ENCODE peak calls at places on chromosomes 1 and 21, in five cellular contexts. R, P, U, Z and C are unnamed samples.

GRCh38 chr1:167713330-167714081 is 8.3 kb upstream of the MPZL1 start:
- DNase-seq in P (no peak), R (no peak), U (peak; percentile 43), Z (peak; percentile 48), C (no peak)

GRCh38 chr1:9111957-9112356 is 16.9 kb downstream of the GPR157 start:
- DNase-seq in Z (no peak), P (no peak), U (no peak), R (no peak), C (no peak)

GRCh38 chr1:45012639-45013278 is 705 bp downstream of the UROD start:
- DNase-seq in Z (peak; percentile 74), U (peak; percentile 65), R (no peak), P (peak; percentile 82), C (peak; percentile 51)

GRCh38 chr1:84598418-84598817 is 24.2 kb upstream of the CTBS start:
- DNase-seq in R (no peak), U (peak; percentile 81), Z (no peak), P (no peak), C (no peak)

GRCh38 chr1:204342310-204342709 is 17.4 kb downstream of the PLEKHA6 start:
- DNase-seq in Z (no peak), R (no peak), U (no peak), P (no peak), C (no peak)

GRCh38 chr21:34813266-34813886 is 144.6 kb downstream of the CLIC6 start:
- DNase-seq in R (no peak), P (no peak), Z (no peak), U (peak; percentile 84), C (no peak)

GRCh38 chr1:90835172-90835660 is 118.1 kb upstream of the BARHL2 start:
- DNase-seq in Z (no peak), R (no peak), U (no peak), P (no peak), C (no peak)

GRCh38 chr1:11728126-11728806 is 7.7 kb upstream of the AGTRAP start:
- DNase-seq in Z (no peak), U (no peak), R (no peak), P (no peak), C (no peak)

GRCh38 chr1:153728305-153729066 is 636 bp downstream of the INTS3 start:
- DNase-seq in P (peak; percentile 44), Z (peak; percentile 76), U (peak; percentile 56), R (peak; percentile 11), C (no peak)

GRCh38 chr1:2311184-2312032 is 79.9 kb downstream of the MORN1 start:
- DNase-seq in U (peak; percentile 57), P (peak; percentile 60), R (peak; percentile 52), Z (peak; percentile 77), C (no peak)

GRCh38 chr21:41228006-41228370 is 60.0 kb downstream of the BACE2 start:
- DNase-seq in R (no peak), U (no peak), P (no peak), Z (no peak), C (no peak)

GRCh38 chr1:97505816-97506215 is 415.0 kb downstream of the DPYD start:
- DNase-seq in U (no peak), R (no peak), Z (no peak), P (no peak), C (no peak)

GRCh38 chr1:233635765-233636502 is 22.0 kb downstream of the KCNK1 start:
- DNase-seq in U (peak; percentile 76), P (no peak), Z (no peak), R (no peak), C (no peak)

GRCh38 chr1:185441608-185442007 is 124.6 kb upstream of the IVNS1ABP start:
- DNase-seq in P (no peak), R (no peak), U (peak; percentile 97), Z (no peak), C (no peak)

GRCh38 chr1:164092603-164093353 is 466.2 kb upstream of the PBX1 start:
- DNase-seq in R (no peak), P (no peak), Z (no peak), U (no peak), C (no peak)

GRCh38 chr1:13483946-13484345 is 29.9 kb downstream of the LRRC38 start:
- DNase-seq in P (no peak), U (no peak), R (no peak), Z (no peak), C (no peak)

GRCh38 chr1:118984086-118984989 is 3.8 kb downstream of the TBX15 start:
- DNase-seq in P (peak; percentile 21), R (no peak), U (no peak), Z (no peak), C (no peak)

GRCh38 chr1:228034954-228035837 is 28.4 kb downstream of the WNT3A start:
- DNase-seq in P (no peak), Z (no peak), U (no peak), R (no peak), C (no peak)

GRCh38 chr1:157170677-157171515 is 32.7 kb upstream of the ETV3 start:
- DNase-seq in P (no peak), Z (no peak), U (no peak), R (no peak), C (peak; percentile 30)

GRCh38 chr1:164914208-164914607 is 355.2 kb downstream of the PBX1 start:
- DNase-seq in Z (no peak), R (no peak), U (peak; percentile 33), P (no peak), C (no peak)

GRCh38 chr1:25477448-25478034 is 46.8 kb downstream of the MACO1 start:
- DNase-seq in P (no peak), R (no peak), U (peak; percentile 32), Z (no peak), C (no peak)

GRCh38 chr1:156667610-156667967 is 9.6 kb downstream of the NES start:
- DNase-seq in U (peak; percentile 21), Z (peak; percentile 45), R (no peak), P (no peak), C (no peak)

DNA sequence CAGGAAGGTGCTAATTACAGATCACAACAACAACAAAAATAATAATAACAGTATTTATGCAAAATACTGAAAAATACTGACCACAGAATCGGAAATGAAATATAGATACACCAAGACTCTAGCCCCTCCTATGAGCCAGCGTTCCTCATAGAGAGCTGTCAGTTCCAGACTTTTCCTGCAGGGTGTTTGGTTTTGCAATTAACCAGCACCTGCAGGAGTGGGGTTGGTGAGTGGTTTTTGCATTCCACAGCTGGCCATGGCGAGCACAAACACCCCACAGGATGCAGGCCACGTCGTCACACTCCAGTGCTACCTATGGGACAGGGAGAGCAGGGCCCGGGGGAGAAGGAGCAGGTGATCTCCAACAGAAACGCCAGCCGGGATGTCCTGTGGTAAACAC is 94.1 kb downstream of the ERG start:
- DNase-seq in P (no peak), U (no peak), R (no peak), Z (no peak), C (no peak)
- TF ChIP-seq CTCF in P (no peak), U (no peak), R (no peak), Z (no peak), C (no peak)

GRCh38 chr1:207813946-207814345 is 62.1 kb downstream of the CD46 start:
- DNase-seq in Z (no peak), U (no peak), R (no peak), P (no peak), C (no peak)
- TF ChIP-seq CTCF in Z (no peak), U (no peak), R (no peak), P (no peak), C (no peak)

DNA sequence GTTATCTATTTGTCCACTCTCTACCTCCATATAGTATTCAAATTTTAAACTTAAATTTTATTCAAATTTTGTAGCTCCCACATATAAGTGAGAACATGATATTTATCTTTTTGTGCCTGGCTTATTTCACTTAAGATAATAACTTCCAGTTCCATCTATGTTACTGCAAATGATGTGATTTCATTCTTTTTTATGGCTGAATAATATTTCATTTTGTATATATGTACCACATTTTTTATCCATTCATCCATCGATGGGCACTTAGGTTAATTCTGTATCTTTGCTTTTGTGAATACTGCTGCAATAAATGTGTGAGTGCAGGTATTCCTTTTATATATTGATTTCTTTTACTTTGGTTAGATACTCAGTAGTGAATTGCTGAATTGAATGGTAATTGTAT is 2.1 kb downstream of the DNAH14 start:
- DNase-seq in Z (no peak), R (no peak), U (no peak), P (no peak), C (no peak)
- TF ChIP-seq CTCF in Z (no peak), R (no peak), U (no peak), P (no peak), C (no peak)

GRCh38 chr1:160837558-160838205 is 25.0 kb downstream of the CD244 start:
- DNase-seq in U (peak; percentile 15), P (peak; percentile 40), Z (peak; percentile 25), R (peak; percentile 70), C (no peak)
- TF ChIP-seq CTCF in U (no peak), P (no peak), Z (no peak), R (peak; percentile 27), C (no peak)

GRCh38 chr21:36385233-36385908 is at the start of gene CHAF1B:
- DNase-seq in U (peak; percentile 48), P (peak; percentile 81), R (peak; percentile 62), Z (peak; percentile 88), C (peak; percentile 51)
- TF ChIP-seq CTCF in U (no peak), P (no peak), R (no peak), Z (no peak), C (no peak)

GRCh38 chr1:182003953-182004586 is 57.4 kb downstream of the ZNF648 start:
- DNase-seq in U (no peak), P (peak; percentile 51), R (no peak), Z (no peak), C (no peak)
- TF ChIP-seq CTCF in U (no peak), P (no peak), R (no peak), Z (no peak), C (no peak)

DNA sequence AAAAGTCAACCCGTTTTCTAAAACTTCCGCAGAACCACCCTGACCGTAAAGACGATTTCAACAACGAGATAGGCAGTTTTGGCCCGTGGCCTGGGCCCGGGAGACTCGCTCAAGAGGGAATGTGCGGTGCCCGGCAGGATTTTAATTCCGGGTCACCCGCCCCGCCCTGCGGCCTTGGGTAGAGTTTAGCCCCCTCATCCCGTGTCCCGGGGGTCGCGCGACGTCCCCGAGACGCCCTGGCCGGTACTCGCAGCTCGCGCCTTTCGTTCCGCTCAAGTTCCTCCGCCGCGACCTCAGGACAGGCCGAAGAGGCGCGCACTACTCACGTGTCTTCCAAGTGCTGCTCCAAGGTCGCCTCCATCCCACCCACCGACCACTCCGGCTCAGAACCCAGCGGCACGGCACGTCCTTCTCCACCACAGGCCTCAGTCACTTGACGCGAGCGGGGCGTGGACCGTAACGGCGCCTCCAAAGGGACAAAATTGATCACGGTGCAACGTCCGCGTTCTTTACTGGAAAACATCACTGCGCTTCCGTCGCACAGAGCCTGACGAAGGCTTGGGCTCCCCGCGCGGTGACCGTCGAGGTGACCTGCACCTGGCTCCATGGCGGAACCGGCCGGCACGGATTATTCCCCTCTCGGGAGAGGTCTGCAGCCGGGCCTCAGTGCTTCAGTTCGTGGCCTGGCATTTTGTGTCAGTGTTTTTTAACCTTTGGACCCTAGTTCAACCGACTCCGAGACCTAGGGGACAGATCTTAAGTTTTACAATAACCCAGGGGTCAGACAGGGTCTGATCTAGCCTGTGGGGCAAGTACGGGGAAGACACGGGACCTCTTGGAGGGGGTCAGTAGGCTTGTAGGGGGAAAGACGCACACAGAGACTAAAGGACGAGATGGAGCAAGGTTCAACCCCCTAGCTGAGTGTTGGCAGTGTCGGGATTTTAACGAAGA is at the start of gene LAMTOR5:
- DNase-seq in Z (peak; percentile 93), P (peak; percentile 92), R (peak; percentile 83), U (peak; percentile 91), C (peak; percentile 87)
- TF ChIP-seq CTCF in Z (peak; percentile 33), P (no peak), R (no peak), U (peak; percentile 14), C (no peak)

DNA sequence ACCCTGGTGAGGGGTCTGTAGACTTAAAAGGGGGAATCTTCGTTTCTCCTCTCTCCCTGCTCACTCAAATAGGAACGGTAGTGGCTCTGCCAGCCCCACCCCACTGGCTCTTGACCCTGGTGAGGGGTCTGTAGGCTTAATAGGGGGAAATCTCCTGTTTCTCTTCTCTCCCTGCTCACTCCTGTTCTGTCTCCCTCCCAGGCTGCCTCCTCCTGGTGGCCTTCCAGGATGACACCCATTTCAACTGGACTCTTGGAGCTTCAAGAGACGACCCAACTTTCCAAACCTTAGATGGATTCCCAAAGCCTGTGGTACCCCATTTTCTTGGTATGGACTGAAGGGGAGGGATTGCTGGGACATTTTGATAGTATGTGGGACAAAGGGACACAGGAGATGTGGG is 1.4 kb upstream of the EPHB2 start:
- DNase-seq in Z (no peak), R (no peak), U (no peak), P (no peak), C (no peak)
- TF ChIP-seq CTCF in Z (no peak), R (no peak), U (peak; percentile 45), P (no peak), C (no peak)